ENCODE peak calls at places on chromosomes 2 and 18, in nine cellular contexts. Y, U, H, O, D, F, C, J and L are unnamed samples.

GRCh38 chr2:166314022-166314759 is 61.6 kb downstream of the SCN9A start:
- DNase-seq in Y (no peak), U (no peak), H (no peak), O (no peak), D (peak; percentile 89), F (no peak), C (peak; percentile 41), J (no peak), L (no peak)

GRCh38 chr2:234368861-234369261 is 128.0 kb downstream of the ARL4C start:
- DNase-seq in Y (no peak), U (no peak), H (peak; percentile 53), O (no peak), D (peak; percentile 64), F (no peak), C (peak; percentile 67), J (peak; percentile 55), L (peak; percentile 28)

GRCh38 chr2:158747346-158747745 is 47.8 kb upstream of the DAPL1 start:
- DNase-seq in Y (no peak), U (no peak), H (no peak), O (no peak), D (no peak), F (no peak), C (no peak), J (no peak), L (no peak)

GRCh38 chr2:140506606-140507005 is 1624.2 kb downstream of the LRP1B start:
- DNase-seq in Y (no peak), U (no peak), H (no peak), O (no peak), D (peak; percentile 90), F (no peak), C (peak; percentile 1), J (no peak), L (no peak)

GRCh38 chr2:51068237-51068636 is 36.3 kb upstream of the NRXN1 start:
- DNase-seq in Y (no peak), U (no peak), H (no peak), O (no peak), D (no peak), F (no peak), C (no peak), J (no peak), L (no peak)

GRCh38 chr2:222418734-222419133 is 5.6 kb upstream of the SGPP2 start:
- DNase-seq in Y (no peak), U (no peak), H (no peak), O (no peak), D (no peak), F (no peak), C (no peak), J (no peak), L (no peak)

GRCh38 chr2:73013941-73014340 is 57.6 kb downstream of the SFXN5 start:
- DNase-seq in Y (no peak), U (no peak), H (no peak), O (no peak), D (peak; percentile 41), F (no peak), C (peak; percentile 26), J (no peak), L (no peak)

GRCh38 chr18:11994346-11994707 is 13.0 kb downstream of the IMPA2 start:
- DNase-seq in Y (peak; percentile 61), U (no peak), H (peak; percentile 23), O (peak; percentile 71), D (peak; percentile 89), F (peak; percentile 63), C (peak; percentile 65), J (peak; percentile 72), L (no peak)

GRCh38 chr18:30639361-30639760 is 403.2 kb downstream of the DSC3 start:
- DNase-seq in Y (no peak), U (no peak), H (no peak), O (no peak), D (no peak), F (no peak), C (no peak), J (no peak), L (no peak)

GRCh38 chr18:23826850-23827620 is 137.8 kb downstream of the LAMA3 start:
- DNase-seq in Y (no peak), U (no peak), H (no peak), O (no peak), D (peak; percentile 40), F (no peak), C (no peak), J (no peak), L (no peak)

GRCh38 chr18:50272593-50272992 is 6.3 kb upstream of the CFAP53 start:
- DNase-seq in Y (no peak), U (no peak), H (no peak), O (no peak), D (no peak), F (no peak), C (no peak), J (no peak), L (no peak)

GRCh38 chr18:78073275-78073674 is 823.6 kb downstream of the GALR1 start:
- DNase-seq in Y (no peak), U (no peak), H (no peak), O (no peak), D (no peak), F (no peak), C (no peak), J (no peak), L (no peak)

GRCh38 chr2:154686162-154686561 is 12.3 kb upstream of the KCNJ3 start:
- DNase-seq in Y (no peak), U (no peak), H (no peak), O (no peak), D (no peak), F (no peak), C (no peak), J (no peak), L (no peak)

GRCh38 chr2:33262097-33262496 is 214.4 kb upstream of the RASGRP3 start:
- DNase-seq in Y (no peak), U (no peak), H (no peak), O (no peak), D (no peak), F (no peak), C (no peak), J (no peak), L (no peak)

GRCh38 chr2:237895544-237896506 is 36.4 kb downstream of the RAMP1 start:
- DNase-seq in Y (peak; percentile 42), U (peak; percentile 57), H (no peak), O (no peak), D (no peak), F (peak; percentile 33), C (peak; percentile 48), J (peak; percentile 33), L (no peak)

GRCh38 chr2:168336786-168337388 is 89.5 kb upstream of the STK39 start:
- DNase-seq in Y (peak; percentile 66), U (no peak), H (no peak), O (peak; percentile 77), D (no peak), F (no peak), C (peak; percentile 71), J (peak; percentile 78), L (peak; percentile 33)

GRCh38 chr2:111251711-111252110 is 131.0 kb downstream of the BCL2L11 start:
- DNase-seq in Y (no peak), U (no peak), H (no peak), O (no peak), D (no peak), F (no peak), C (no peak), J (no peak), L (no peak)

GRCh38 chr2:66915237-66915636 is 480.3 kb downstream of the MEIS1 start:
- DNase-seq in Y (no peak), U (no peak), H (no peak), O (no peak), D (no peak), F (no peak), C (no peak), J (no peak), L (no peak)

GRCh38 chr2:216546646-216547403 is 48.2 kb downstream of the RPL37A start:
- DNase-seq in Y (no peak), U (no peak), H (no peak), O (no peak), D (peak; percentile 82), F (no peak), C (peak; percentile 73), J (no peak), L (no peak)

GRCh38 chr2:101912545-101912944 is 79.2 kb upstream of the IL1R2 start:
- DNase-seq in Y (no peak), U (no peak), H (no peak), O (no peak), D (no peak), F (no peak), C (no peak), J (no peak), L (no peak)

GRCh38 chr2:180222642-180223041 is 215.5 kb upstream of the CWC22 start:
- DNase-seq in Y (no peak), U (no peak), H (no peak), O (peak; percentile 20), D (peak; percentile 98), F (no peak), C (peak; percentile 71), J (no peak), L (no peak)

GRCh38 chr2:129872438-129872837 is 107.0 kb upstream of the RAB6C start:
- DNase-seq in Y (no peak), U (no peak), H (no peak), O (no peak), D (no peak), F (no peak), C (peak; percentile 37), J (no peak), L (no peak)

GRCh38 chr2:207868855-207869596 is 99.3 kb upstream of the FZD5 start:
- DNase-seq in Y (no peak), U (no peak), H (no peak), O (no peak), D (no peak), F (no peak), C (no peak), J (no peak), L (no peak)
- H3K27ac ChIP-seq in Y (no peak overlapping the region), U (no peak overlapping the region), H (peak overlapping the region; percentile 83), O (peak overlapping the region; percentile 4), D (peak overlapping the region; percentile 55), F (no peak overlapping the region), C (no peak overlapping the region), J (peak overlapping the region; percentile 9), L (no peak overlapping the region)

GRCh38 chr2:54630841-54631497 is 92.5 kb upstream of the EML6 start:
- DNase-seq in Y (no peak), U (no peak), H (no peak), O (no peak), D (no peak), F (no peak), C (no peak), J (no peak), L (no peak)
- H3K27ac ChIP-seq in Y (peak overlapping the region; percentile 32), U (no peak overlapping the region), H (peak overlapping the region; percentile 87), O (no peak overlapping the region), D (no peak overlapping the region), F (no peak overlapping the region), C (peak overlapping the region; percentile 10), J (peak overlapping the region; percentile 2), L (no peak overlapping the region)

GRCh38 chr2:23021311-23022120 is 363.5 kb upstream of the KLHL29 start:
- DNase-seq in Y (no peak), U (peak; percentile 30), H (no peak), O (no peak), D (no peak), F (no peak), C (no peak), J (no peak), L (no peak)
- H3K27ac ChIP-seq in Y (no peak overlapping the region), U (no peak overlapping the region), H (no peak overlapping the region), O (no peak overlapping the region), D (no peak overlapping the region), F (no peak overlapping the region), C (no peak overlapping the region), J (no peak overlapping the region), L (no peak overlapping the region)

DNA sequence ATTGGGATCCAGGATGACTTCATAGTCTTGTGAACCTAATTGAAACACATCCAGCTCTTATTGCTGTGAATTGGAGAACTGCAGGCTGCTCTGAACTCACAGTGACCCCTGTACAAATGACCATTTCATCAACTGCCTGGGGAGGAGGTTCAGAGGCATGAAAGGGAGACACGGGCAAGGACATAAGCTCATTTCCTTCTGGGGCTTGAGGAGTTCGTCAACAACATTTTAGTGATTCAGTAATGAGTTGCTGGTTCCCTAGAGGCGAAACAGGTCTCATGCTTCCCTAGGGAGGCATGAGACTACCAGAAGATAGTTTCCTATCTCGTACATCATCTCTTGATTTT is 422.6 kb downstream of the LPIN1 start:
- DNase-seq in Y (no peak), U (no peak), H (no peak), O (no peak), D (peak; percentile 93), F (no peak), C (no peak), J (no peak), L (no peak)
- H3K27ac ChIP-seq in Y (peak overlapping the region; percentile 73), U (peak overlapping the region; percentile 71), H (no peak overlapping the region), O (peak overlapping the region; percentile 18), D (peak overlapping the region; percentile 94), F (no peak overlapping the region), C (no peak overlapping the region), J (peak overlapping the region; percentile 71), L (no peak overlapping the region)